ENCODE peak calls at places on chromosomes 13 and 19, in seven cellular contexts. R is SK-N-SH, N is GM12878, K is K562, C is HCT116, T is HepG2, Z is H1. M is an unnamed sample.

GRCh38 chr19:24069907-24070657 is 16.9 kb upstream of the ZNF254 start:
- DNase-seq in R (no peak), N (no peak), K (no peak), C (no peak), T (no peak), Z (no peak), M (no peak)

GRCh38 chr13:51396352-51396751 is 56.5 kb downstream of the INTS6 start:
- DNase-seq in R (no peak), N (no peak), K (no peak), C (no peak), T (no peak), Z (no peak), M (no peak)

GRCh38 chr19:4908311-4908710 is 990 bp upstream of the UHRF1 start:
- DNase-seq in R (no peak), N (no peak), K (no peak), C (no peak), T (peak), Z (no peak), M (no peak)

GRCh38 chr13:51549050-51549449 is 35.2 kb upstream of the WDFY2 start:
- DNase-seq in R (no peak), N (peak), K (peak), C (no peak), T (peak), Z (no peak), M (no peak)

GRCh38 chr13:48210178-48210577 is 22.8 kb upstream of the ITM2B start:
- DNase-seq in R (no peak), N (no peak), K (no peak), C (no peak), T (no peak), Z (no peak), M (no peak)

GRCh38 chr19:54893406-54893805 is 12.5 kb upstream of the NCR1 start:
- DNase-seq in R (no peak), N (no peak), K (no peak), C (no peak), T (no peak), Z (peak), M (no peak)

GRCh38 chr13:98133949-98134348 is 8.9 kb upstream of the FARP1 start:
- DNase-seq in R (no peak), N (peak), K (peak), C (no peak), T (no peak), Z (no peak), M (no peak)

GRCh38 chr13:93476175-93476574 is 249.6 kb downstream of the GPC6 start:
- DNase-seq in R (no peak), N (no peak), K (no peak), C (no peak), T (peak), Z (no peak), M (peak)

GRCh38 chr19:29873024-29873800 is 61.4 kb downstream of the CCNE1 start:
- DNase-seq in R (peak), N (no peak), K (peak), C (no peak), T (no peak), Z (no peak), M (no peak)

GRCh38 chr13:89571676-89572075 is 1775.8 kb upstream of the MIR17HG start:
- DNase-seq in R (no peak), N (no peak), K (no peak), C (no peak), T (no peak), Z (no peak), M (no peak)

GRCh38 chr19:56105090-56105701 is 15.9 kb downstream of the ZNF787 start:
- DNase-seq in R (no peak), N (no peak), K (no peak), C (peak), T (peak), Z (peak), M (peak)

GRCh38 chr19:5916201-5916708 is 2.2 kb downstream of the CAPS start:
- DNase-seq in R (no peak), N (no peak), K (no peak), C (no peak), T (no peak), Z (no peak), M (no peak)

GRCh38 chr19:5914358-5914774 is 312 bp downstream of the CAPS start:
- DNase-seq in R (no peak), N (no peak), K (no peak), C (no peak), T (no peak), Z (no peak), M (no peak)

GRCh38 chr19:5914946-5915781 is 1.1 kb downstream of the CAPS start:
- DNase-seq in R (no peak), N (no peak), K (no peak), C (no peak), T (no peak), Z (no peak), M (peak)

GRCh38 chr19:5915782-5916165 is 1.7 kb downstream of the CAPS start:
- DNase-seq in R (no peak), N (no peak), K (no peak), C (no peak), T (no peak), Z (no peak), M (no peak)

GRCh38 chr19:5913739-5914357 is at the start of gene CAPS:
- DNase-seq in R (no peak), N (no peak), K (no peak), C (no peak), T (peak), Z (no peak), M (peak)
- TF ChIP-seq JUND in R (no peak), N (no peak), K (no peak), C (no peak), T (no peak), Z (no peak), M (no peak)

DNA sequence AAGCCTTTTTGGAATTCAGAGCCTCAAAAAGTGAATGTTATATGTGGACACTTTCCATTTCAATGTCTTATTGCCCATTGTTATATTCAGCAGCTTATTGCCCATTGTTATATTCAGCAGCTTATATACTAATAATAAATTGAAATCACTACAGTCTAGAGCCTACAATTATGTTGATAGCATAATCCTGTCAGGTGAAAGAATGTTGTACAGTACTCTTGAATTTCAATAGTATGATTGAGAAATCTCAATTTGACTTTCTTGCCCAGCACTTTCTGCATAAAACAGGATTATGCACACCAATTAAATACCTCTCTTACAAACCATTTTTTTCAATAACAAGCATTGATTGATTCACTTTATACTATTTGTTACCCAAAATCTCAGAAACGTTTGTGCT is 260.8 kb downstream of the PCDH9 start:
- DNase-seq in R (no peak), N (no peak), K (no peak), C (no peak), T (no peak), Z (no peak), M (no peak)
- TF ChIP-seq JUND in R (no peak), N (no peak), K (no peak), C (no peak), T (no peak), Z (no peak), M (no peak)

GRCh38 chr13:21402586-21403307 is 56.4 kb downstream of the ZDHHC20 start:
- DNase-seq in R (no peak), N (no peak), K (no peak), C (peak), T (peak), Z (no peak), M (no peak)
- TF ChIP-seq JUND in R (peak), N (no peak), K (no peak), C (peak), T (no peak), Z (no peak), M (no peak)

GRCh38 chr19:34480971-34481821 is at the start of gene WTIP:
- DNase-seq in R (peak), N (no peak), K (no peak), C (peak), T (peak), Z (no peak), M (peak)
- TF ChIP-seq JUND in R (no peak), N (no peak), K (no peak), C (no peak), T (no peak), Z (no peak), M (no peak)

DNA sequence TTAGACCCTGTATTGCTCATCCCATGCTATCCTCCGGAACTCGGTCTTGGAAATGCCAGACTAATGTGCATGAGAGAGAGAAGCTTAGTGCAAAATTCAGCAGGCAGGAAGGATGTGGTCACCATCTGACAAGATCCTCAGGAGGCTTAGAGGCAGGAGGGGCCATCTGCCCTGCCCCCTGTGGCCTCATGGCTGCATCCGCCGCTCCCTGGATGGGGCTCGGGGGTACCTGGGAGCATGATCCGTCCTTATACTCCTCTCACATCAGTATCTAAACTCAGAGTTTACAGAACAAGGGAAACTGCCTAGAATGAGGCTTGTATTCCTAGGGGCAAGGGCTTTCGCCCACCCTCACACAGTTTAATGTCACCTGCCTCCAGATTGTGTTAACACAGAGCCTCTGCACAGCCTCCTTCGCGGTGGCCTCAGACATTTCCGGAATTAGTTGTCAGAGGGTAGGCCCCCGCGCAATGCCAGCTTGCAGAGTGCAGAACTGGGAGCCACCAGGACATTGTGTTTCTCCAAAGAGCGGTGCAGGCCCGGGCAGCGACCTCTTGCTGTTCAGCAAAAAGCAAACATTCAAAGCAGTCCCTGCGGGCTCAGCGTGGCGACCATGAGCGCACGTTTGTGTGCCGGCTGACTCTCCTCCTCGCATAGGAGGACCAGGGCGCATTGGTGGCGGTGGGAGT is 39.2 kb downstream of the GPR12 start:
- DNase-seq in R (no peak), N (no peak), K (no peak), C (no peak), T (no peak), Z (no peak), M (peak)
- TF ChIP-seq JUND in R (no peak), N (no peak), K (no peak), C (no peak), T (no peak), Z (no peak), M (no peak)

M was measured in T47D.